ENCODE peak calls at places on chromosome 6, in nine cellular contexts. D is K562, B is HCT116, W is prostate gland, Y is SK-N-MC, O is GM23338, A is stomach, G is Panc1, Z is sigmoid colon. L is an unnamed sample.

GRCh38 chr6:13294499-13295069 is 33.8 kb downstream of the TBC1D7 start:
- DNase-seq in D (no peak), B (no peak), W (no peak), Y (no peak), O (no peak), A (no peak), G (no peak), Z (no peak), L (no peak)

GRCh38 chr6:142796571-142796970 is 148.4 kb downstream of the HIVEP2 start:
- DNase-seq in D (no peak), B (no peak), W (no peak), Y (peak), O (no peak), A (no peak), G (no peak), Z (no peak), L (no peak)

GRCh38 chr6:50555982-50556381 is 157.3 kb upstream of the TFAP2D start:
- DNase-seq in D (no peak), B (no peak), W (no peak), Y (no peak), O (no peak), A (no peak), G (no peak), Z (no peak), L (no peak)

GRCh38 chr6:24228681-24229255 is 102.8 kb downstream of the NRSN1 start:
- DNase-seq in D (peak), B (no peak), W (no peak), Y (no peak), O (no peak), A (no peak), G (no peak), Z (no peak), L (no peak)

GRCh38 chr6:160767019-160767646 is 65.1 kb downstream of the PLG start:
- DNase-seq in D (peak), B (no peak), W (peak), Y (no peak), O (peak), A (peak), G (no peak), Z (peak), L (peak)

GRCh38 chr6:66054967-66055366 is 347.9 kb upstream of the EYS start:
- DNase-seq in D (no peak), B (no peak), W (no peak), Y (no peak), O (no peak), A (no peak), G (no peak), Z (no peak), L (no peak)

GRCh38 chr6:5866547-5867051 is 140.1 kb downstream of the NRN1 start:
- DNase-seq in D (no peak), B (no peak), W (peak), Y (no peak), O (no peak), A (no peak), G (peak), Z (no peak), L (no peak)

GRCh38 chr6:13362432-13362831 is 34.1 kb upstream of the TBC1D7 start:
- DNase-seq in D (no peak), B (no peak), W (no peak), Y (no peak), O (no peak), A (no peak), G (no peak), Z (no peak), L (no peak)

GRCh38 chr6:79712144-79712543 is 81.0 kb downstream of the SH3BGRL2 start:
- DNase-seq in D (no peak), B (no peak), W (no peak), Y (no peak), O (no peak), A (no peak), G (no peak), Z (no peak), L (no peak)

GRCh38 chr6:139355777-139356445 is 18.5 kb downstream of the CITED2 start:
- DNase-seq in D (no peak), B (no peak), W (peak), Y (no peak), O (no peak), A (no peak), G (no peak), Z (no peak), L (no peak)

GRCh38 chr6:90765491-90765890 is 178.6 kb upstream of the MAP3K7 start:
- DNase-seq in D (no peak), B (no peak), W (no peak), Y (no peak), O (no peak), A (no peak), G (no peak), Z (no peak), L (no peak)
- TF ChIP-seq POLR2AphosphoS5 in D (no peak), B (no peak), W (no peak), Y (no peak), O (no peak), A (no peak), G (no peak), Z (no peak), L (no peak)

DNA sequence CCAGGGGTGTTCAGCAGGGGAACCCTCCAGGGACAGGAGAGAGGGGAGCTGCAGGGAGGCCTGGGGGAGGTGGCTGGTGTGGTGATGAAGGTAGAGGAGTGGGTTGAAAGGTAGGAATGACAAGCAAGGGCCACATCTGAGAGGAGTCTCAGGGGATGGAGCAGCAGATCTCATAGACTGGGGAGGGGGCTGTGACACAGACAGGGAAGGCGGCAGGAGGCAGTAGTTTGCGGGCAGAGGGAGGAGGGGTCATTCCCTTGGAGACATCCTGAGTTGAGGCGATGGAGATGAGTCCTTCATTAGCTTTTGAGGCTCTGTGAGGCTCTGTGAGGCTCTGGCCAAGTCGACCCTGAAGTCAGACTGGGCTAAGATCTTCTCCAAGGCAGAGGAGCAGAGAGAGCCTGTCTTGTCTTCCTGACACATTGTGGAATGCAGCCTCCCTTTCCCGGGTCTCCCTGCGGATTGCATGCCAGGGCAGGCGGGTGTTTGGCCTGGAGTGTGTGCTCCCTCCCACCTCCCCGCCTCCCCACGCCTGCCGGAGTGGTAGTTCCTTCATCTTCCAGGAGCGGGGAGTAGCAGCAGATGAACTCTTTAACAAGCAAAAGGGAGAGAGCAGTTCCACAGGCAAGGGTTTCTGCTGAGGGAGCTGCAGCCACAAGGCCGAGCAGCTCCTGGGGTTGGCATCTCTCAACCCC is 34.3 kb upstream of the MLN start:
- DNase-seq in D (no peak), B (no peak), W (no peak), Y (no peak), O (peak), A (no peak), G (no peak), Z (no peak), L (no peak)
- H3K27ac ChIP-seq in D (no peak), B (no peak), W (no peak), Y (no peak), O (no peak), A (no peak), G (peak), Z (no peak), L (no peak)

GRCh38 chr6:166936079-166936787 is 20.1 kb downstream of the RNASET2 start:
- DNase-seq in D (no peak), B (no peak), W (no peak), Y (no peak), O (no peak), A (no peak), G (no peak), Z (no peak), L (no peak)
- TF ChIP-seq POLR2AphosphoS5 in D (no peak), B (no peak), W (no peak), Y (no peak), O (no peak), A (no peak), G (no peak), Z (no peak), L (no peak)

DNA sequence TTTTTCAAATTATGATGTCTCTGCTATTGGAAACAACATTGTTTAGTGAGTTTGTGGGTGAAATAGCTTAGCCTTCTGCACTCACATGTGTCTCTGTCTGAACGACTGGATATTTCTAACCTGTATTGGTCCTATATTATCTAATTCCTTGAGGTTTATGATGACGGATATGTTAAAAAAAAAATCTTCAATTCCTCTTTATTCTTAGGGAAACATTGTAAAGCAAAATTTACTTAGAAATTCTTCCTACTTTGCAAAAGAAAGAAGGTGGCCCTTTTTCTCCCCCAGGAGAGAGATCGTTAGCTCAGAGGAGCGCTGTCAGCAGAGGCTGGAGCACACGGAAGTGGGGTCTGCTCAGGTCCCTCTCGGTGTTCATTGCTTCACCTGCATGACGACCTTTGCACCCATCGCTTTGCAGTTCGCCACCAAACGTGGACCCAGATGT is 149.8 kb downstream of the ZDHHC14 start:
- DNase-seq in D (no peak), B (no peak), W (no peak), Y (no peak), O (no peak), A (no peak), G (no peak), Z (no peak), L (no peak)
- H3K27ac ChIP-seq in D (no peak), B (no peak), W (no peak), Y (no peak), O (no peak), A (no peak), G (peak), Z (no peak), L (peak)

DNA sequence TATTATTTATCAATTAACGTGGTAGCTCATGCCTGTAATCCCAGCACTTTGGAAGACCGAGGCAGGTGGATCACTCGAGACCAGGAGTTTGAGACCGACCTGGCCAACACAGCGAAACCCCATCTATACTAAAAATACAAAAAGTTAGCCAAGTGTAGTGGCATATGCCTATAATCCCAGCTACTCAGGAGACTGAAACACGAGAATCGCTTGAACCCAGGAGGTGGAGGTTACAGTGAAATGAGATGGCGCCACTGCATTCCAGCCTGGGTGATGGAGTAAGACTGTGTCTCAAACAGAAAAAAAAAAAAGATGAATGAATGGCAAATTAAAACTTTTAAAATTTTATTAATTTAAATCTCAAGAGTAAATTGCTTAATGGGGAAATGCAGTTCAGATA is 299.6 kb downstream of the CLVS2 start:
- DNase-seq in D (no peak), B (no peak), W (no peak), Y (no peak), O (no peak), A (no peak), G (no peak), Z (no peak), L (no peak)
- TF ChIP-seq POLR2AphosphoS5 in D (no peak), B (no peak), W (no peak), Y (no peak), O (no peak), A (no peak), G (no peak), Z (no peak), L (no peak)